ENCODE peak calls at places on chromosomes 16 and 17, in eight cellular contexts. R is stimulated activated CD8-positive, alpha-beta memory T cell treated with anti-CD3 and anti-CD28 coated beads, Interleukin-7, amount 100 ng/mL, for 24 hours; F is memory B cell; Q is neuronal stem cell; Z is activated naive CD8-positive, alpha-beta T cell treated with anti-CD3 and anti-CD28 coated beads for 36 hours; H is cerebellum; J is A549; B is activated CD4-positive, alpha-beta T cell treated with anti-CD3 and anti-CD28 coated beads for 4 hours. N is an unnamed sample.

GRCh38 chr16:22670551-22670970 is 143.4 kb upstream of the HS3ST2 start:
- DNase-seq in R (no peak), F (no peak), Q (peak; percentile 59), Z (peak; percentile 18), H (peak; percentile 75), J (peak; percentile 13), B (no peak), N (no peak)

GRCh38 chr17:58968662-58969061 is 138.0 kb downstream of the TRIM37 start:
- DNase-seq in R (no peak), F (no peak), Q (no peak), Z (no peak), H (no peak), J (no peak), B (no peak), N (no peak)

GRCh38 chr16:56267888-56268287 is 76.6 kb downstream of the GNAO1 start:
- DNase-seq in R (no peak), F (no peak), Q (no peak), Z (no peak), H (no peak), J (no peak), B (no peak), N (no peak)

GRCh38 chr16:70605284-70605659 is 41.1 kb upstream of the IL34 start:
- DNase-seq in R (no peak), F (no peak), Q (no peak), Z (no peak), H (no peak), J (no peak), B (no peak), N (no peak)

GRCh38 chr16:3819741-3820724 is 60.5 kb downstream of the CREBBP start:
- DNase-seq in R (no peak), F (no peak), Q (no peak), Z (no peak), H (peak; percentile 57), J (peak; percentile 67), B (no peak), N (no peak)

GRCh38 chr17:79581306-79581932 is 29.4 kb downstream of the RBFOX3 start:
- DNase-seq in R (no peak), F (no peak), Q (no peak), Z (no peak), H (peak; percentile 85), J (peak; percentile 39), B (no peak), N (no peak)

GRCh38 chr17:61478026-61478789 is 26.0 kb downstream of the TBX4 start:
- DNase-seq in R (no peak), F (no peak), Q (no peak), Z (no peak), H (no peak), J (no peak), B (no peak), N (no peak)

GRCh38 chr16:30030011-30030685 is 923 bp downstream of the TLCD3B start:
- DNase-seq in R (no peak), F (no peak), Q (no peak), Z (no peak), H (peak; percentile 54), J (no peak), B (no peak), N (no peak)

GRCh38 chr17:82321947-82322466 is 4.6 kb upstream of the CD7 start:
- DNase-seq in R (no peak), F (no peak), Q (no peak), Z (no peak), H (no peak), J (no peak), B (no peak), N (no peak)

GRCh38 chr17:41796066-41796895 is 9.8 kb upstream of the JUP start:
- DNase-seq in R (no peak), F (no peak), Q (no peak), Z (no peak), H (no peak), J (no peak), B (no peak), N (no peak)

GRCh38 chr16:17223576-17223975 is 247.2 kb downstream of the XYLT1 start:
- DNase-seq in R (no peak), F (no peak), Q (no peak), Z (no peak), H (no peak), J (no peak), B (no peak), N (no peak)

GRCh38 chr16:11583889-11584565 is 2.7 kb downstream of the LITAF start:
- DNase-seq in R (no peak), F (no peak), Q (no peak), Z (no peak), H (no peak), J (peak; percentile 69), B (no peak), N (no peak)

GRCh38 chr17:40813804-40814203 is 8.6 kb downstream of the KRT10 start:
- DNase-seq in R (no peak), F (no peak), Q (no peak), Z (no peak), H (no peak), J (no peak), B (no peak), N (no peak)

GRCh38 chr16:26111900-26112299 is 420.1 kb downstream of the HS3ST4 start:
- DNase-seq in R (no peak), F (no peak), Q (no peak), Z (no peak), H (no peak), J (peak; percentile 5), B (no peak), N (no peak)

GRCh38 chr16:72415379-72415778 is 243.4 kb upstream of the PMFBP1 start:
- DNase-seq in R (no peak), F (no peak), Q (no peak), Z (no peak), H (no peak), J (no peak), B (no peak), N (no peak)

GRCh38 chr17:60107526-60108257 is 29.0 kb upstream of the HEATR6 start:
- DNase-seq in R (no peak), F (peak; percentile 5), Q (no peak), Z (no peak), H (no peak), J (peak; percentile 55), B (no peak), N (no peak)

GRCh38 chr16:735982-736453 is 4.8 kb downstream of the CIAO3 start:
- DNase-seq in R (no peak), F (no peak), Q (no peak), Z (peak; percentile 59), H (no peak), J (no peak), B (no peak), N (peak; percentile 60)

GRCh38 chr17:50564916-50565315 is 4.4 kb downstream of the CACNA1G start:
- DNase-seq in R (no peak), F (no peak), Q (no peak), Z (no peak), H (peak; percentile 41), J (peak; percentile 47), B (no peak), N (no peak)

GRCh38 chr17:19905514-19905913 is 37.8 kb upstream of the ULK2 start:
- DNase-seq in R (no peak), F (no peak), Q (no peak), Z (no peak), H (no peak), J (no peak), B (no peak), N (no peak)

GRCh38 chr16:66207864-66208226 is 158.6 kb upstream of the CDH5 start:
- DNase-seq in R (no peak), F (no peak), Q (no peak), Z (no peak), H (no peak), J (no peak), B (no peak), N (no peak)

GRCh38 chr17:63699638-63700527 is at the start of gene LIMD2:
- DNase-seq in R (no peak), F (peak; percentile 85), Q (peak; percentile 65), Z (peak; percentile 84), H (no peak), J (peak; percentile 26), B (peak; percentile 83), N (peak; percentile 78)

GRCh38 chr16:22313876-22314470 is 16.8 kb downstream of the POLR3E start:
- DNase-seq in R (no peak), F (peak; percentile 9), Q (no peak), Z (no peak), H (no peak), J (no peak), B (no peak), N (no peak)

GRCh38 chr16:67431077-67431804 is at the start of gene HSD11B2:
- DNase-seq in R (no peak), F (peak; percentile 30), Q (peak; percentile 48), Z (peak; percentile 42), H (no peak), J (peak; percentile 62), B (no peak), N (peak; percentile 42)

GRCh38 chr17:57708401-57708800 is 36.7 kb downstream of the CCDC182 start:
- DNase-seq in R (no peak), F (no peak), Q (no peak), Z (no peak), H (no peak), J (no peak), B (no peak), N (no peak)

GRCh38 chr16:87580855-87581261 is 21.4 kb upstream of the JPH3 start:
- DNase-seq in R (no peak), F (no peak), Q (no peak), Z (peak; percentile 27), H (no peak), J (peak; percentile 81), B (no peak), N (no peak)

GRCh38 chr16:71846443-71846842 is 667 bp downstream of the ATXN1L start:
- DNase-seq in R (no peak), F (no peak), Q (no peak), Z (peak; percentile 24), H (no peak), J (no peak), B (no peak), N (peak; percentile 7)

GRCh38 chr17:69567130-69567529 is 152.6 kb downstream of the MAP2K6 start:
- DNase-seq in R (no peak), F (no peak), Q (no peak), Z (no peak), H (no peak), J (no peak), B (no peak), N (no peak)

GRCh38 chr17:80937501-80938356 is 53.9 kb upstream of the CHMP6 start:
- DNase-seq in R (no peak), F (no peak), Q (no peak), Z (no peak), H (no peak), J (no peak), B (no peak), N (no peak)

GRCh38 chr17:63550816-63551639 is 751 bp downstream of the DCAF7 start:
- DNase-seq in R (no peak), F (no peak), Q (peak; percentile 48), Z (peak; percentile 49), H (no peak), J (peak; percentile 38), B (no peak), N (no peak)

GRCh38 chr17:13074026-13074425 is 56.2 kb upstream of the ELAC2 start:
- DNase-seq in R (no peak), F (no peak), Q (no peak), Z (no peak), H (no peak), J (peak; percentile 5), B (no peak), N (no peak)

GRCh38 chr16:19704321-19705130 is 13.5 kb downstream of the KNOP1 start:
- DNase-seq in R (no peak), F (no peak), Q (no peak), Z (no peak), H (no peak), J (peak; percentile 28), B (no peak), N (no peak)